ENCODE peak calls at places on chromosomes 1 and 21, in five cellular contexts. T is sigmoid colon, K is body of pancreas, M is stomach, Z is A549. N is an unnamed sample.

GRCh38 chr1:234062166-234062565 is 157.7 kb downstream of the SLC35F3 start:
- DNase-seq in K (no peak), M (no peak), Z (no peak), T (no peak), N (no peak)

GRCh38 chr1:212674872-212675271 is 24.8 kb downstream of the BATF3 start:
- DNase-seq in K (no peak), M (no peak), Z (no peak), T (no peak), N (no peak)

GRCh38 chr21:32604484-32604883 is 7.7 kb downstream of the CFAP298 start:
- DNase-seq in Z (no peak), K (no peak), M (no peak), T (no peak), N (no peak)

GRCh38 chr1:71572038-71572437 is 491.2 kb upstream of the ZRANB2 start:
- DNase-seq in Z (no peak), T (no peak), K (no peak), M (no peak), N (no peak)

GRCh38 chr1:174743654-174744561 is 255.8 kb upstream of the CACYBP start:
- DNase-seq in M (no peak), K (no peak), Z (peak), T (no peak), N (no peak)

GRCh38 chr1:5989731-5990271 is 2.4 kb downstream of the NPHP4 start:
- DNase-seq in M (no peak), Z (no peak), K (no peak), T (no peak), N (no peak)

GRCh38 chr1:203624341-203624712 is 2.3 kb upstream of the ATP2B4 start:
- DNase-seq in Z (no peak), K (no peak), T (no peak), M (no peak), N (no peak)

GRCh38 chr1:51344602-51345299 is 14.4 kb upstream of the TTC39A start:
- DNase-seq in Z (no peak), M (peak), T (no peak), K (peak), N (peak)

GRCh38 chr21:35145626-35146236 is 96.6 kb upstream of the RUNX1 start:
- DNase-seq in Z (no peak), K (peak), M (peak), T (no peak), N (no peak)

GRCh38 chr1:229046251-229046853 is 224.6 kb upstream of the RAB4A start:
- DNase-seq in M (no peak), K (no peak), T (no peak), Z (no peak), N (no peak)

GRCh38 chr1:56911098-56911497 is 54.7 kb downstream of the C8B start:
- DNase-seq in K (no peak), T (no peak), Z (no peak), M (no peak), N (no peak)

GRCh38 chr1:26768755-26769154 is 19.0 kb upstream of the PIGV start:
- DNase-seq in T (no peak), Z (no peak), K (peak), M (no peak), N (no peak)

GRCh38 chr21:35128526-35128925 is 79.4 kb upstream of the RUNX1 start:
- DNase-seq in T (no peak), Z (no peak), K (no peak), M (no peak), N (no peak)

GRCh38 chr1:232130815-232131474 is 499.0 kb downstream of the SIPA1L2 start:
- DNase-seq in K (no peak), Z (no peak), M (no peak), T (no peak), N (no peak)

GRCh38 chr1:165408518-165408917 is 36.4 kb downstream of the RXRG start:
- DNase-seq in K (peak), Z (peak), T (no peak), M (peak), N (no peak)

GRCh38 chr1:56671085-56671484 is 26.0 kb downstream of the PRKAA2 start:
- DNase-seq in M (no peak), Z (no peak), T (no peak), K (no peak), N (no peak)

GRCh38 chr1:212752934-212753497 is 38.6 kb downstream of the NSL1 start:
- DNase-seq in T (no peak), Z (no peak), M (no peak), K (no peak), N (no peak)

GRCh38 chr1:212284744-212285684 is at the start of gene PPP2R5A:
- DNase-seq in Z (peak), M (peak), T (peak), K (peak), N (peak)

GRCh38 chr1:86429830-86430229 is 5.9 kb downstream of the CLCA2 start:
- DNase-seq in T (peak), Z (no peak), M (no peak), K (no peak), N (no peak)

GRCh38 chr1:213303286-213303685 is 252.2 kb downstream of the RPS6KC1 start:
- DNase-seq in Z (no peak), K (peak), T (no peak), M (no peak), N (no peak)

GRCh38 chr1:47650205-47650604 is 212.4 kb downstream of the FOXD2 start:
- DNase-seq in M (peak), Z (peak), T (peak), K (peak), N (peak)

GRCh38 chr1:94092210-94092613 is 28.7 kb downstream of the ABCA4 start:
- DNase-seq in M (no peak), T (peak), Z (no peak), K (no peak), N (no peak)

GRCh38 chr1:67394548-67394947 is 35.7 kb downstream of the SERBP1 start:
- DNase-seq in M (no peak), T (no peak), K (no peak), Z (no peak), N (no peak)

GRCh38 chr21:26448751-26449150 is 124.3 kb downstream of the CYYR1 start:
- DNase-seq in M (no peak), K (no peak), T (no peak), Z (no peak), N (no peak)

GRCh38 chr1:54149734-54150133 is 3.1 kb downstream of the CDCP2 start:
- DNase-seq in Z (no peak), M (no peak), K (no peak), T (no peak), N (no peak)

GRCh38 chr1:54156986-54157385 is 4.2 kb upstream of the CDCP2 start:
- DNase-seq in T (no peak), K (no peak), M (no peak), Z (no peak), N (no peak)

GRCh38 chr1:54152696-54153095 is at the start of gene CDCP2:
- DNase-seq in K (no peak), M (no peak), Z (no peak), T (no peak), N (no peak)

GRCh38 chr1:54153548-54154439 is 994 bp upstream of the CDCP2 start:
- DNase-seq in M (peak), T (peak), Z (no peak), K (peak), N (peak)

GRCh38 chr1:54151013-54151412 is 1.8 kb downstream of the CDCP2 start:
- DNase-seq in M (no peak), Z (no peak), T (no peak), K (no peak), N (no peak)
- TF ChIP-seq POLR2A in M (no peak), Z (no peak), T (no peak), K (no peak), N (no peak)

GRCh38 chr1:28415246-28415645 is 45.7 kb downstream of the PHACTR4 start:
- DNase-seq in Z (no peak), K (no peak), M (no peak), T (no peak), N (no peak)

GRCh38 chr1:28416509-28417194 is 47.1 kb downstream of the PHACTR4 start:
- DNase-seq in K (no peak), Z (no peak), M (no peak), T (no peak), N (no peak)

GRCh38 chr1:28411656-28412055 is 42.1 kb downstream of the PHACTR4 start:
- DNase-seq in M (no peak), Z (no peak), K (no peak), T (no peak), N (no peak)

GRCh38 chr1:28409066-28409465 is 39.5 kb downstream of the PHACTR4 start:
- DNase-seq in K (no peak), Z (no peak), T (no peak), M (no peak), N (no peak)

DNA sequence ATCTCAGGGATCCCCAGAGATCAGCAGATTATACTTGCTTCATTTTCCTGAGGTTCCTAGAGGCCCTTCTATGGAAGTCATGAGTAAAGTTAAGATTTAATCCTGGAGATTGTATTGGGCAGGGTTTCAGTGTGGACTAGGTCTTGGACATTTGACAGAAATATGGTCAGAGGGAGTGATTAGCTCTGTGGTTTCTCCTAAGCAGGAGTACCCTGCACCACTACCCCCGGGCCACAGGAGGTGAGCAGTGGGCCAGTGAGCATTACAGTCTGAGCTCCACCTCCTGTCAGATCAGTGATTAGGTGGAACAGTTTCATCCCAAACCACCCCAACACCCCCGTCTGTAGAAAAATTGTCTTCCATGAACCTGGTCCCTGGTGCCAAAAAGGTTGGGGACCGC is 43.2 kb downstream of the PHACTR4 start:
- DNase-seq in M (no peak), T (no peak), Z (no peak), K (no peak), N (no peak)
- TF ChIP-seq CTCF in M (no peak), T (no peak), Z (no peak), K (no peak), N (no peak)

GRCh38 chr1:15258828-15259588 is 12.0 kb downstream of the FHAD1 start:
- DNase-seq in Z (no peak), M (no peak), T (no peak), K (no peak), N (no peak)
- TF ChIP-seq POLR2A in Z (no peak), M (no peak), T (no peak), K (no peak), N (no peak)

GRCh38 chr21:39911792-39912191 is 44.6 kb downstream of the PCP4 start:
- DNase-seq in T (no peak), M (no peak), K (no peak), Z (no peak), N (no peak)

GRCh38 chr21:39908265-39908923 is 41.2 kb downstream of the PCP4 start:
- DNase-seq in T (no peak), M (no peak), K (no peak), Z (no peak), N (no peak)

GRCh38 chr21:39913651-39914145 is 46.5 kb downstream of the PCP4 start:
- DNase-seq in T (no peak), K (no peak), M (no peak), Z (no peak), N (no peak)

GRCh38 chr21:39915881-39916280 is 48.6 kb downstream of the PCP4 start:
- DNase-seq in K (no peak), Z (no peak), M (no peak), T (no peak), N (no peak)

GRCh38 chr21:39911286-39911685 is 44.0 kb downstream of the PCP4 start:
- DNase-seq in Z (peak), T (no peak), K (no peak), M (no peak), N (no peak)
- TF ChIP-seq CTCF in Z (no peak), T (no peak), K (no peak), M (no peak), N (no peak)

GRCh38 chr1:210830034-210831028 is 303.6 kb downstream of the KCNH1 start:
- DNase-seq in K (no peak), M (no peak), T (no peak), Z (no peak), N (no peak)
- TF ChIP-seq POLR2A in K (no peak), M (no peak), T (no peak), Z (no peak), N (no peak)

GRCh38 chr1:161391611-161392010 is 23.9 kb upstream of the CFAP126 start:
- DNase-seq in Z (no peak), T (no peak), M (no peak), K (no peak), N (no peak)
- TF ChIP-seq CTCF in Z (no peak), T (no peak), M (no peak), K (no peak), N (no peak)

GRCh38 chr1:11681071-11681771 is at the start of gene MAD2L2:
- DNase-seq in M (peak), Z (peak), K (peak), T (peak), N (peak)
- TF ChIP-seq POLR2A in M (no peak), Z (no peak), K (peak), T (no peak), N (peak)

N was measured in transverse colon.